ENCODE peak calls at places on chromosomes 16 and 17, in ten cellular contexts. W is H1, X is AG10803, O is endothelial cell of umbilical vein, I is gastrocnemius medialis, K is thyroid gland, B is nephron progenitor cell, Y is type B pancreatic cell, N is tibial artery, Z is adrenal gland. A is an unnamed sample.

GRCh38 chr16:873243-873661 is 72.7 kb upstream of the GNG13 start:
- DNase-seq in W (no peak), X (no peak), O (no peak), I (no peak), K (no peak), B (no peak), Y (no peak), N (no peak), Z (no peak), A (no peak)

GRCh38 chr16:10556240-10556639 is 24.2 kb downstream of the EMP2 start:
- DNase-seq in W (no peak), X (no peak), O (no peak), I (no peak), K (no peak), B (no peak), Y (no peak), N (no peak), Z (no peak), A (no peak)

GRCh38 chr16:5004311-5004710 is 29.4 kb downstream of the NAGPA start:
- DNase-seq in W (no peak), X (no peak), O (no peak), I (no peak), K (no peak), B (no peak), Y (no peak), N (no peak), Z (no peak), A (no peak)

GRCh38 chr16:30895592-30896202 is 717 bp upstream of the CTF1 start:
- DNase-seq in W (no peak), X (no peak), O (no peak), I (no peak), K (no peak), B (no peak), Y (no peak), N (no peak), Z (no peak), A (no peak)

GRCh38 chr17:49001671-49002070 is 4.5 kb downstream of the IGF2BP1 start:
- DNase-seq in W (no peak), X (no peak), O (peak), I (no peak), K (no peak), B (no peak), Y (no peak), N (no peak), Z (no peak), A (no peak)

GRCh38 chr17:47982645-47983440 is 11.9 kb downstream of the CDK5RAP3 start:
- DNase-seq in W (no peak), X (no peak), O (peak), I (no peak), K (no peak), B (no peak), Y (no peak), N (no peak), Z (no peak), A (no peak)

GRCh38 chr16:17474037-17474436 is 3.3 kb upstream of the XYLT1 start:
- DNase-seq in W (no peak), X (no peak), O (no peak), I (no peak), K (no peak), B (no peak), Y (no peak), N (no peak), Z (peak), A (no peak)

GRCh38 chr17:52923658-52924057 is 765.1 kb upstream of the CA10 start:
- DNase-seq in W (no peak), X (no peak), O (no peak), I (no peak), K (no peak), B (no peak), Y (no peak), N (no peak), Z (no peak), A (no peak)

GRCh38 chr16:84774810-84775209 is 45.0 kb upstream of the CRISPLD2 start:
- DNase-seq in W (no peak), X (peak), O (peak), I (peak), K (no peak), B (no peak), Y (no peak), N (peak), Z (peak), A (no peak)

GRCh38 chr17:879546-879945 is 97.4 kb downstream of the MRM3 start:
- DNase-seq in W (peak), X (peak), O (peak), I (peak), K (peak), B (peak), Y (no peak), N (peak), Z (peak), A (peak)

GRCh38 chr17:81033535-81034167 is 1.3 kb upstream of the BAIAP2 start:
- DNase-seq in W (no peak), X (no peak), O (peak), I (no peak), K (no peak), B (no peak), Y (no peak), N (no peak), Z (no peak), A (no peak)

GRCh38 chr17:77449908-77450741 is 309.4 kb downstream of the SEC14L1 start:
- DNase-seq in W (peak), X (peak), O (no peak), I (peak), K (peak), B (peak), Y (no peak), N (peak), Z (peak), A (no peak)

GRCh38 chr16:31177136-31177535 is 2.8 kb upstream of the FUS start:
- DNase-seq in W (no peak), X (peak), O (no peak), I (no peak), K (no peak), B (no peak), Y (no peak), N (no peak), Z (no peak), A (no peak)

GRCh38 chr17:740240-741055 is 8.1 kb downstream of the TLCD3A start:
- DNase-seq in W (no peak), X (no peak), O (no peak), I (no peak), K (no peak), B (no peak), Y (no peak), N (no peak), Z (peak), A (peak)

GRCh38 chr16:67370686-67371085 is 22.6 kb downstream of the TPPP3 start:
- DNase-seq in W (no peak), X (no peak), O (no peak), I (no peak), K (no peak), B (no peak), Y (no peak), N (no peak), Z (no peak), A (no peak)

GRCh38 chr17:80468222-80468621 is 8.2 kb downstream of the NPTX1 start:
- DNase-seq in W (peak), X (no peak), O (no peak), I (no peak), K (no peak), B (peak), Y (no peak), N (no peak), Z (no peak), A (no peak)

GRCh38 chr16:67718668-67719047 is 458 bp downstream of the GFOD2 start:
- DNase-seq in W (no peak), X (no peak), O (peak), I (no peak), K (no peak), B (no peak), Y (no peak), N (no peak), Z (no peak), A (no peak)

GRCh38 chr16:8630205-8630953 is 8.9 kb downstream of the METTL22 start:
- DNase-seq in W (no peak), X (no peak), O (no peak), I (no peak), K (no peak), B (no peak), Y (no peak), N (no peak), Z (no peak), A (no peak)
- TF ChIP-seq CTCF in W (no peak), X (no peak), O (no peak), I (no peak), K (no peak), B (no peak), Y (no peak), N (no peak), Z (no peak), A (no peak)

DNA sequence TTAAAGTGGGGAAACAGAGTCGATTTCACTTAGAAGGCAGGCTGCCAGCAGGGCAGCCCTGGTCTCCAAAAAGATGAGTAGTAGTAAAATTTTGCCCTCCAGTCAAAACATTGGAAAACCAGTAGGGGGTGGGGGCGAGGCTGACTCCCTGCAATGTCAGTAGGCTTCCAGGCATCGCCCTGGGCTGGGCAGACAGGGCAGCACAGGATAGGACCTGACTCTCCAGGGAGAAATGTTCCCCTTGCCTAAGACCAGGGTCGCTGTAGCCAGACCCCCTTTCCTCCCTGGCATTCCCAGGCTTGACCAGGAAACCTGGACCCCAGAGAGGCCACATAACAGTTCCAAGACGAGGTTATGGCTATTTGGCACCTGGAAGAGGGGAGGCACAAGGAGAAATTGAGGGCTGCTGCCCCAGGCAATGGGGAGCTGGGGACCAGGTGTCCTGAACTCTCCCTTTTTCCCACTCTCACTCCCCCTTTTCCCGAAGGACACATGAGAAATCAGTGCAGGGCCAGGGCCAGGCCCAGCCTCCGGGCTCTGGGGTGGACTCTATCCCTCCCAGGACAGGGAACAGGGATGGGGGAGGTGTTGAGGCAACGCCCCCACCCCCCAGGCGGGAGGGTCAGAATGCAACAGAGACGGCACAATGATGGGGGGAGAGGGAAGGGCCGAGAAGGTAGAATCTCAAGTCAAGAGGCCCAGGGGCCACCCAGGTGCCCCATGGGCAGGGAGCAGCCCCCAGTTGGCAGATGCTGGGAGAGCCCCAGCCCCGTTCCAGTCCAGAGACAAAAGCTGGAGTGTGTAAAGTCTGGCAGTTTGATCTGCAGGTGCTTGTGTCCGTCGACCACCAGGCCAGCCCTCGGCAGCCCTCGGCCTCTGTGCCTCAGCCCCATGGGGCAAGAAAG is 4.5 kb upstream of the SAMD14 start:
- DNase-seq in W (no peak), X (no peak), O (no peak), I (no peak), K (no peak), B (no peak), Y (no peak), N (no peak), Z (peak), A (no peak)
- TF ChIP-seq CTCF in W (no peak), X (peak), O (no peak), I (no peak), K (no peak), B (no peak), Y (no peak), N (no peak), Z (no peak), A (no peak)

GRCh38 chr17:39152134-39152884 is 872 bp upstream of the PLXDC1 start:
- DNase-seq in W (peak), X (no peak), O (no peak), I (no peak), K (no peak), B (peak), Y (no peak), N (no peak), Z (peak), A (no peak)

GRCh38 chr17:39155654-39156053 is 4.2 kb upstream of the PLXDC1 start:
- DNase-seq in W (no peak), X (no peak), O (no peak), I (no peak), K (no peak), B (no peak), Y (no peak), N (no peak), Z (no peak), A (no peak)

GRCh38 chr17:39151680-39152058 is 232 bp upstream of the PLXDC1 start:
- DNase-seq in W (peak), X (no peak), O (no peak), I (no peak), K (no peak), B (peak), Y (no peak), N (no peak), Z (no peak), A (no peak)

GRCh38 chr17:39150795-39151679 is at the start of gene PLXDC1:
- DNase-seq in W (peak), X (no peak), O (no peak), I (no peak), K (no peak), B (peak), Y (no peak), N (no peak), Z (no peak), A (no peak)

GRCh38 chr17:39153541-39154111 is 2.2 kb upstream of the PLXDC1 start:
- DNase-seq in W (peak), X (peak), O (peak), I (peak), K (peak), B (peak), Y (peak), N (peak), Z (peak), A (peak)
- TF ChIP-seq CTCF in W (no peak), X (peak), O (peak), I (no peak), K (no peak), B (no peak), Y (no peak), N (peak), Z (no peak), A (no peak)

GRCh38 chr17:11391134-11391533 is 150.1 kb downstream of the SHISA6 start:
- DNase-seq in W (peak), X (no peak), O (no peak), I (no peak), K (no peak), B (no peak), Y (no peak), N (no peak), Z (no peak), A (no peak)
- TF ChIP-seq CTCF in W (peak), X (no peak), O (no peak), I (no peak), K (no peak), B (no peak), Y (peak), N (no peak), Z (no peak), A (no peak)

GRCh38 chr17:40726919-40727318 is 23.4 kb upstream of the KRT24 start:
- DNase-seq in W (no peak), X (no peak), O (no peak), I (no peak), K (no peak), B (no peak), Y (no peak), N (no peak), Z (no peak), A (no peak)
- TF ChIP-seq CTCF in W (no peak), X (peak), O (peak), I (peak), K (no peak), B (no peak), Y (peak), N (peak), Z (no peak), A (no peak)

DNA sequence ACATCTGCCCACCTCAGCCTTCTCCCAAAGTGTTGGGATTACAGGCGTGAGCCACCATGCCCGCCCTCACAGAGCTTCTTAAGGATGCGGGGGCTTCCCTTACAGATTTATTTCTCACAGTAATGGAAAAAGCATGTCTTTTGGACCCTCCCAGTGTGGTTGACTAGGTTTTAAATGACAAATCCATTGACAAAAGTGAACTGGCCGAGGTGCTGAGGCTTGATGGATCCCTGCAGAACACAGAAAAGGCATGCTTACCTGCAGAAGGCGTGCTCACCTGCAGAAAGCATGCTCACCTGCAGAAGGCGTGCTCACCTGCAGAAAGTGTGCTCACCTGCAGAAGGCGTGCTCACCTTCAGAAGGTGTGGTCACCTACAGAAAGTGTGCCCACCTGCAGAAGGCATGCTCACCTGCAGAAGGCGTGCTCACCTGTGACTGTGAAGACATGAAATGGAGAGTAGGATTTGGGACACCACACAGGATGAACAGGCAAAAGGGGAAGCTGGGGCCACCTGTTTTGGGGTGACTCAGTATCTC is 15.1 kb upstream of the BBS2 start:
- DNase-seq in W (no peak), X (no peak), O (no peak), I (no peak), K (no peak), B (no peak), Y (no peak), N (no peak), Z (no peak), A (no peak)
- TF ChIP-seq CTCF in W (no peak), X (no peak), O (no peak), I (no peak), K (no peak), B (no peak), Y (no peak), N (no peak), Z (no peak), A (no peak)

GRCh38 chr17:42520540-42520951 is 15.5 kb upstream of the NAGLU start:
- DNase-seq in W (peak), X (no peak), O (no peak), I (no peak), K (no peak), B (peak), Y (no peak), N (no peak), Z (no peak), A (no peak)
- TF ChIP-seq CTCF in W (peak), X (peak), O (peak), I (no peak), K (no peak), B (peak), Y (peak), N (no peak), Z (no peak), A (no peak)

DNA sequence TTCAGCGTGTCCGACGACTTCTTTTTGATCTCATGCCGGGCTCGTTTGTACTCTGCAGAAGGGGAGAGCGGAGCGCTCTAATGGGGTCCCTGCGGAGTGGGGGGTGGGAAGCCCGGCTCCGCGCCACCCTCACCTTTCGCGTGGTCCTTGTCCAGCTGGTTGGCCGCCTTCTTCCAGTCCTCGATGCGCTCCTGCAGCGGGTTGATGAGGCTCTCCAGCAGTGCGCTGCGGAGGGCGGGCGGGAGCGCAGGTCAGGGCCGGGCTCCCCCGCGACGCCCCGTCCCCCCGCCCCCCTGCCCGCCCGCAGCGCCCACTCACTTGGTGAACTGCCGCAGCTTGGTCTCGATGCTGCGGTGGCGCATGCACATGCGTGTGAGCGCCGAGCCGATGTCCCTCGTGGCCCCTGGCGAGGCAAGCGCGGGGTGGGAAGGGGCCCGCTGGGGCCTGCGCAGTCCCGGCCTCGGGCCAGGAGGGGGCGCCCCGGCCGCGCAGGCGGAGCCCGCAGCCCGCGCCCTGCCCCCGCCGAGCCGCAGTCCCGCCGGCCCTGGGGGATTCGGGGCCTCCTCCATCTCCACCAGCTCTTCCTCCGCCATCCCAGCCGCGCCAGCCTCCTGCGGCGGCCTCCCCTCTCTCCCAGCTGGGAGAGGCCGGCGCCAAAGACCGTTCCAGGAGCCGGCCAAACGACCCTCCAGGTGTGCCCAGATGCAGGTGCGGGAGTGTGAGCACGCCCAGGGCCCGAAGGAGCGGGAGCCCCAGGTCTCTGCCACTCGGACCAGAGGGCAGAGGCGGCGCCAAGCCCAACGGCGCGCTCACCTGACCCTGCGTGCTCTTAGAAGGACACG is 6.0 kb downstream of the MTSS2 start:
- DNase-seq in W (peak), X (no peak), O (no peak), I (no peak), K (no peak), B (peak), Y (no peak), N (no peak), Z (no peak), A (no peak)
- TF ChIP-seq CTCF in W (no peak), X (no peak), O (peak), I (peak), K (no peak), B (peak), Y (peak), N (peak), Z (no peak), A (no peak)

GRCh38 chr17:82256242-82256894 is 17.1 kb downstream of the CSNK1D start:
- DNase-seq in W (no peak), X (no peak), O (no peak), I (no peak), K (no peak), B (no peak), Y (no peak), N (no peak), Z (no peak), A (no peak)

GRCh38 chr17:82258555-82258954 is 14.9 kb downstream of the CSNK1D start:
- DNase-seq in W (no peak), X (no peak), O (no peak), I (no peak), K (no peak), B (no peak), Y (no peak), N (no peak), Z (no peak), A (no peak)

GRCh38 chr17:82253179-82253544 is 20.3 kb downstream of the CSNK1D start:
- DNase-seq in W (no peak), X (no peak), O (no peak), I (no peak), K (no peak), B (no peak), Y (no peak), N (no peak), Z (no peak), A (no peak)

GRCh38 chr17:82255573-82255972 is 17.9 kb downstream of the CSNK1D start:
- DNase-seq in W (no peak), X (no peak), O (no peak), I (no peak), K (no peak), B (no peak), Y (no peak), N (no peak), Z (no peak), A (no peak)

GRCh38 chr17:82257473-82257872 is 16.0 kb downstream of the CSNK1D start:
- DNase-seq in W (no peak), X (no peak), O (peak), I (peak), K (no peak), B (no peak), Y (no peak), N (no peak), Z (no peak), A (no peak)
- TF ChIP-seq CTCF in W (no peak), X (no peak), O (no peak), I (no peak), K (no peak), B (no peak), Y (no peak), N (no peak), Z (no peak), A (no peak)